ENCODE peak calls at places on chromosomes 1 and 21, in six cellular contexts. V is LoVo; T is HCT116; I is stimulated activated CD4-positive, alpha-beta T cell treated with anti-CD3 and anti-CD28 coated beads, Interleukin-2, amount 100 ng/mL, for 48 hours; X is hippocampal formation; D is HS-27A. P is an unnamed sample.

GRCh38 chr1:151494741-151495281 is 16.4 kb upstream of the CGN start:
- DNase-seq in D (peak), V (peak), T (peak), I (no peak), X (no peak), P (no peak)

GRCh38 chr1:86502721-86503430 is 34.1 kb downstream of the CLCA1 start:
- DNase-seq in T (no peak), I (no peak), V (peak), D (no peak), X (no peak), P (no peak)

GRCh38 chr1:214707306-214708087 is 104.5 kb downstream of the CENPF start:
- DNase-seq in T (no peak), D (no peak), I (no peak), V (no peak), X (no peak), P (no peak)

GRCh38 chr21:46091118-46091517 is 6.8 kb upstream of the COL6A2 start:
- DNase-seq in T (no peak), X (no peak), I (no peak), V (no peak), D (no peak), P (no peak)

GRCh38 chr1:25028910-25029599 is 99.0 kb upstream of the RUNX3 start:
- DNase-seq in D (no peak), V (no peak), I (peak), T (no peak), X (no peak), P (no peak)

GRCh38 chr1:58809327-58810040 is 25.6 kb upstream of the JUN start:
- DNase-seq in D (no peak), I (no peak), V (no peak), T (no peak), X (no peak), P (no peak)

GRCh38 chr1:160087118-160087662 is 5.9 kb downstream of the KCNJ9 start:
- DNase-seq in I (no peak), X (no peak), V (no peak), D (no peak), T (no peak), P (no peak)

GRCh38 chr1:72282271-72282656 is at the start of gene NEGR1:
- DNase-seq in I (no peak), X (peak), V (no peak), D (peak), T (no peak), P (peak)

GRCh38 chr1:55750020-55750995 is 535.1 kb upstream of the USP24 start:
- DNase-seq in D (no peak), V (peak), I (no peak), X (no peak), T (no peak), P (no peak)

GRCh38 chr1:9294910-9295636 is 2.4 kb downstream of the SPSB1 start:
- DNase-seq in I (no peak), X (no peak), T (no peak), D (no peak), V (no peak), P (no peak)

GRCh38 chr1:210653771-210654170 is 325.1 kb downstream of the HHAT start:
- DNase-seq in V (no peak), I (no peak), D (no peak), T (peak), X (no peak), P (no peak)

GRCh38 chr1:107547363-107548155 is 406.7 kb downstream of the NTNG1 start:
- DNase-seq in V (no peak), X (no peak), T (no peak), I (no peak), D (no peak), P (no peak)

GRCh38 chr21:42670884-42671283 is 17.5 kb downstream of the PDE9A start:
- DNase-seq in V (no peak), D (no peak), I (no peak), X (no peak), T (no peak), P (no peak)

GRCh38 chr1:24903955-24904730 is 25.9 kb downstream of the RUNX3 start:
- DNase-seq in D (no peak), T (no peak), V (no peak), I (no peak), X (no peak), P (no peak)

GRCh38 chr1:21638531-21639341 is 30.4 kb downstream of the RAP1GAP start:
- DNase-seq in T (peak), D (no peak), V (peak), I (no peak), X (no peak), P (no peak)

GRCh38 chr1:192550922-192551534 is 24.5 kb upstream of the RGS1 start:
- DNase-seq in X (no peak), V (no peak), D (no peak), T (peak), I (no peak), P (no peak)

GRCh38 chr1:2983319-2983705 is 38.0 kb upstream of the ACTRT2 start:
- DNase-seq in T (no peak), X (no peak), D (no peak), V (no peak), I (no peak), P (no peak)

GRCh38 chr1:69551476-69552324 is 16.0 kb upstream of the LRRC7 start:
- DNase-seq in I (no peak), V (no peak), D (no peak), X (no peak), T (no peak), P (no peak)

GRCh38 chr1:46202975-46203737 is at the start of gene LURAP1:
- DNase-seq in T (no peak), I (no peak), X (peak), D (no peak), V (no peak), P (peak)

GRCh38 chr21:45457832-45458172 is 52.8 kb downstream of the COL18A1 start:
- DNase-seq in X (no peak), D (no peak), V (no peak), I (no peak), T (no peak), P (no peak)

P was measured in neural crest cell.